ENCODE peak calls at places on chromosome 20, in six cellular contexts. T is A549, K is transverse colon, E is stomach, O is sigmoid colon, Q is K562. W is an unnamed sample.

GRCh38 chr20:41168281-41169183 is 31.2 kb downstream of the PLCG1 start:
- DNase-seq in Q (no peak), K (peak), T (no peak), E (no peak), O (no peak), W (no peak)

GRCh38 chr20:52303281-52303950 is 111.8 kb upstream of the ZFP64 start:
- DNase-seq in T (no peak), E (no peak), Q (no peak), O (no peak), K (no peak), W (no peak)

GRCh38 chr20:20712004-20712473 is 405 bp downstream of the RALGAPA2 start:
- DNase-seq in O (no peak), E (peak), K (peak), T (no peak), Q (no peak), W (no peak)

GRCh38 chr20:41173161-41173721 is 35.9 kb downstream of the PLCG1 start:
- DNase-seq in O (peak), E (peak), T (peak), Q (peak), K (peak), W (peak)

GRCh38 chr20:33257237-33257636 is 21.4 kb downstream of the BPIFA1 start:
- DNase-seq in E (no peak), T (no peak), O (no peak), K (no peak), Q (peak), W (no peak)

GRCh38 chr20:32775240-32775991 is 13.2 kb downstream of the DNMT3B start:
- DNase-seq in O (no peak), Q (no peak), K (no peak), T (no peak), E (no peak), W (no peak)

GRCh38 chr20:16612708-16613107 is 39.5 kb upstream of the KIF16B start:
- DNase-seq in K (no peak), Q (no peak), O (no peak), E (no peak), T (no peak), W (no peak)

GRCh38 chr20:33679758-33680485 is 5.7 kb upstream of the NECAB3 start:
- DNase-seq in K (no peak), T (no peak), O (no peak), Q (no peak), E (no peak), W (no peak)

GRCh38 chr20:41181567-41181966 is 44.2 kb downstream of the PLCG1 start:
- DNase-seq in O (no peak), E (peak), Q (no peak), K (no peak), T (no peak), W (peak)

GRCh38 chr20:63580796-63581461 is 6.9 kb upstream of the HELZ2 start:
- DNase-seq in K (peak), O (peak), Q (peak), E (peak), T (peak), W (peak)

GRCh38 chr20:29349836-29350235 is 1907.6 kb upstream of the DEFB115 start:
- DNase-seq in O (no peak), K (no peak), Q (no peak), T (no peak), E (no peak), W (no peak)

GRCh38 chr20:57830515-57830895 is 120.7 kb upstream of the PMEPA1 start:
- DNase-seq in Q (no peak), K (no peak), O (no peak), E (no peak), T (no peak), W (no peak)

GRCh38 chr20:24990810-24991252 is 1.7 kb downstream of the APMAP start:
- DNase-seq in Q (no peak), T (no peak), E (peak), K (no peak), O (peak), W (no peak)

GRCh38 chr20:24986436-24987015 is 6.0 kb downstream of the APMAP start:
- DNase-seq in Q (no peak), T (no peak), E (no peak), O (peak), K (no peak), W (no peak)

GRCh38 chr20:24987873-24988835 is 4.4 kb downstream of the APMAP start:
- DNase-seq in K (no peak), T (no peak), Q (no peak), O (peak), E (peak), W (no peak)

GRCh38 chr20:24987244-24987643 is 5.3 kb downstream of the APMAP start:
- DNase-seq in T (no peak), K (no peak), E (no peak), O (no peak), Q (no peak), W (no peak)

DNA sequence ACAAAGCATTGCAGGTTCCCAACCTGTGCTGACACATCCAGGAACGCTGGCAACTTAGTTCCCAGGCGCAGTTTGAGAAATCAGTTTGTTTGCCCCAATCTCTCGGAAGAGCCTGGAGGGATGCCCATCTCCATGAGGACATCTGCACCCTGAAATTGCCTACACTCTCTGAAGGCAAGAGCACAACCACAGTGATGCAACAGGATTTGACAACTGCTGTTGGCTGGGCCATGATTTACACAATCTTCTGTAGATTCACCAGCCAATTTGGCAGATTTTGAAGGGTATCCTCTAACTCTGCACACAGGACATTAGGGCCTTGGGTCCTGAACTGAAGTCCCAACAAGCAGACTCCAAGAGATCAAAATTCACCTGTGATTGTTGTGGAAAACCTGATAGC is 3.4 kb downstream of the APMAP start:
- DNase-seq in T (no peak), O (peak), E (peak), K (no peak), Q (no peak), W (no peak)
- TF ChIP-seq POLR2A in T (no peak), O (no peak), E (no peak), K (no peak), Q (no peak), W (no peak)

DNA sequence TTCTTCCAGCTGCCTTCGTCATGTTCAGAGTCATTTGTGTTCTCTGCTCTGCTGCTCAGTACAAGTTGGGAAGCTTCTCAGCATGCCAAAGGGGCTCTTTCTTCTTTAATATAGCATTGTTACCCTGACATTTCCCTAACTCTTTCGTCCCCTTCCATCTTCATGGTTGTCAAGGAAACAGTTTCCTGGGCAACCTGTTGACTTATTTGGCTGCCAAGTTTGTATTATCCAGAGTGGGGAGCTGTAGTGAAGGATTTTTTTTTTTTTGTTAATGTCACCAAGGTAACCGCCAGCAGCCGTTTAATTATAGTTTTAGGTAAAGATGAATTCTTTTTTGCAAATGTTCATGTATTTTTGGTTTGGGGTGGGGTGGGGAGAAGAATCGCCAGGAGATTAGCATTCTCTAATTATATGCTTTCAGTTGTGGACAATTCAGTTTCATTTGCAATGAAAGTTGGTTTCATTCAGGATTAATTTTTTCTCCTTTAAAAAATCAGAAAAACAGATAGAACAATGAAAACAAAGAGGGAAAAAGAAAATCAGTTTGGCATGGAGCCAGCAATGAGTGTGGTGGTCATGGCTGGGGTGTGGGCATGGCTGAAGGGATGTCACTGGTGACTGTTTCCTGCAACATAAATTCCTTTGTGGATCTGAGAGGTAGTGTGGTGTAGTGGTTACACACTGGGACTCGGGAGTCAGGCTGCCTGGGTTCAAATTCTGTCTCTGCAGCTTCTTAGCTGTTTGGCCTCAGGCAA is 73.0 kb upstream of the KCNG1 start:
- DNase-seq in K (no peak), O (no peak), E (no peak), Q (no peak), T (no peak), W (no peak)
- TF ChIP-seq EP300 in K (no peak), O (no peak), E (no peak), Q (no peak), T (no peak), W (no peak)

DNA sequence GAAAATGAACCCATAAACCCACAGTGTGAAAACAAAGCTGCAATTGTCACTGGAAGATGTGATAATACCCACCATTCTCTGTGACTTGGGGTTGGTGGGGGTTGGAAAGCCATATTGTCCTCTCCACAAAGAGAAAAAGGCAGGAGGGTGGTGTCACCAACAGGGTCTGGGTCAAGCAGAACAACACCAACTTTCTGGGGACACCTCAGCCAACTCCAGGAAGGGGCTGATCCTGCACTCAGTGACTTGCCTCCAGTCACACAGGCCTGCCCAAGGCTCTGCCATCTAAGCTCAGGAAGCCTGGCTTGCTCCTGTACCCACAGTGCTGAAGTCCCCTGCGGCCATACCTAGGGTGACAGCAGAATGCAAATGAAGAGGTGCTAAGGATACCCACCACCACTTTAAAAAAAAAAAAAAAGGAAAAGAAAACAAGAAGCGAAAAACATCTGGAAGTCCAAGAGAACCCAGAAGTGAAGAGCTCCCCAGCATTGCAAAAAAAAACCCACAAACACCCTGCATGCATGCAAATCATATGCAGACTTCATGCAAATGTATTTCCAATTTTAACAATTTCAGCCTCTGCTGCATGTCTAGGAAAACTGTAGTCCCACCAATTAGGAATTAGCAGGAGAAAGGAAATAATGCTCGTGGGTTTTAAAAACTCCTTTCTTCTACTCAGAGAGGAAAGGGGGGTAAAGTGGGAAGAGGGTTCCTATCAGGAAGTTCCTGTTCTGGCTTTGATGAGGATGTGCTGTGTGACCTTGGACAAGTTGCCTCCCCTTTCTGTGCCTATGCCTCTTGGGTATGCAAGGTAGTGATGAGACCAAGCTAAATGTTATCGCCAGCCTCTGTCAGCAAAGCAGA is 110.5 kb downstream of the PREX1 start:
- DNase-seq in Q (no peak), K (no peak), T (no peak), E (no peak), O (no peak), W (no peak)
- TF ChIP-seq POLR2A in Q (no peak), K (no peak), T (no peak), E (no peak), O (no peak), W (no peak)

GRCh38 chr20:38934530-38934929 is 8.3 kb downstream of the FAM83D start:
- DNase-seq in O (no peak), Q (no peak), K (no peak), E (no peak), T (no peak), W (no peak)

GRCh38 chr20:38935967-38936407 is 9.8 kb downstream of the FAM83D start:
- DNase-seq in O (no peak), T (no peak), Q (no peak), K (no peak), E (no peak), W (no peak)

GRCh38 chr20:38935285-38935684 is 9.1 kb downstream of the FAM83D start:
- DNase-seq in K (no peak), E (no peak), O (no peak), Q (no peak), T (peak), W (no peak)

GRCh38 chr20:38937978-38938473 is 11.8 kb downstream of the FAM83D start:
- DNase-seq in Q (no peak), K (no peak), E (no peak), O (peak), T (no peak), W (no peak)

GRCh38 chr20:38937000-38937399 is 10.8 kb downstream of the FAM83D start:
- DNase-seq in K (no peak), T (no peak), Q (no peak), E (no peak), O (no peak), W (no peak)
- TF ChIP-seq EP300 in K (no peak), T (no peak), Q (no peak), E (no peak), O (no peak), W (no peak)

DNA sequence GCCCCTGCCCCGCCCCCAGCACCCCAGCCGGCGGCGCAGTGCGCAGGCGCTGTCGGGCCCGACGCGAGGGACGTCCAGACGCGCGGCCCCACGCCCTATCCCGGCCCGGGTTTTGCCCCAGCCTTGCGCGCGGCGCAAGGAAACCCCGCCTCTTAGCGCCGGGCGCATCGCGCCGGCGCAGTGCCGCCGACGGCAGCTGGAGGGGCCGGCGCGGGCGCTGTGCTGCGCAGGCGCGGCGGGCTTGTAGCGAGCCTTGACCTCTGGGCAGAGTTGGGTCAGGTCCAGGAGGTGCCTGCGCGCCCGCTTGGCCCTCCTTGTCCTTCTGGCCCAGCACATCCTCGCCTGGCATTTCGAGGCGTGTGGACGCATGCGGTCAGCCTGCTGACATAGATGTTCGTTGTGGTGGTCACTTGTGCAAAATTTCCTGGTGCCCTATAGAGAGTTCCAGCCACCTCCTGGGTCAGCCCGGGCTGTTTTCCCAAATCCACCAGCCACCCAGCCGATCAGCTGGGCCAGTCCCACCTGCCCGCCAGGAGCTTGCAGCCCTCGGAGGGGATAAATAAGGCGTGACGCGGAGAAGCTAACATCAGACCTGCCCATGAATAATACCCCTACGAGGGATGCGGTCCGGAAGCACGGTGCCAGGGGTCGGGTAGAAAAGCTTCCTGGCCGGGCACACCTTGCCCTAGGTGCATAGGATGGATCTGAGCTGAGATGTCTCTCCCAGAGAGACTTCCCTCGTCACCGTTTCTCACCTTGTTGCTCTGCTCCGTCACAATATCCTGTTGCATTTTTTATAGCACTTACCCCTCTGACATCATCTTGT is 423 bp upstream of the PRELID3B start:
- DNase-seq in K (peak), E (peak), T (peak), O (peak), Q (peak), W (peak)
- TF ChIP-seq POLR2A in K (no peak), E (no peak), T (peak), O (no peak), Q (peak), W (no peak)

GRCh38 chr20:23484081-23484480 is 6.8 kb upstream of the CST8 start:
- DNase-seq in E (no peak), K (no peak), T (no peak), O (no peak), Q (no peak), W (no peak)
- TF ChIP-seq EP300 in E (no peak), K (no peak), T (no peak), O (no peak), Q (no peak), W (no peak)

GRCh38 chr20:51022803-51023616 is at the start of gene KCNG1:
- DNase-seq in E (peak), T (peak), O (peak), K (peak), Q (peak), W (no peak)
- TF ChIP-seq POLR2A in E (no peak), T (peak), O (no peak), K (no peak), Q (no peak), W (peak)

DNA sequence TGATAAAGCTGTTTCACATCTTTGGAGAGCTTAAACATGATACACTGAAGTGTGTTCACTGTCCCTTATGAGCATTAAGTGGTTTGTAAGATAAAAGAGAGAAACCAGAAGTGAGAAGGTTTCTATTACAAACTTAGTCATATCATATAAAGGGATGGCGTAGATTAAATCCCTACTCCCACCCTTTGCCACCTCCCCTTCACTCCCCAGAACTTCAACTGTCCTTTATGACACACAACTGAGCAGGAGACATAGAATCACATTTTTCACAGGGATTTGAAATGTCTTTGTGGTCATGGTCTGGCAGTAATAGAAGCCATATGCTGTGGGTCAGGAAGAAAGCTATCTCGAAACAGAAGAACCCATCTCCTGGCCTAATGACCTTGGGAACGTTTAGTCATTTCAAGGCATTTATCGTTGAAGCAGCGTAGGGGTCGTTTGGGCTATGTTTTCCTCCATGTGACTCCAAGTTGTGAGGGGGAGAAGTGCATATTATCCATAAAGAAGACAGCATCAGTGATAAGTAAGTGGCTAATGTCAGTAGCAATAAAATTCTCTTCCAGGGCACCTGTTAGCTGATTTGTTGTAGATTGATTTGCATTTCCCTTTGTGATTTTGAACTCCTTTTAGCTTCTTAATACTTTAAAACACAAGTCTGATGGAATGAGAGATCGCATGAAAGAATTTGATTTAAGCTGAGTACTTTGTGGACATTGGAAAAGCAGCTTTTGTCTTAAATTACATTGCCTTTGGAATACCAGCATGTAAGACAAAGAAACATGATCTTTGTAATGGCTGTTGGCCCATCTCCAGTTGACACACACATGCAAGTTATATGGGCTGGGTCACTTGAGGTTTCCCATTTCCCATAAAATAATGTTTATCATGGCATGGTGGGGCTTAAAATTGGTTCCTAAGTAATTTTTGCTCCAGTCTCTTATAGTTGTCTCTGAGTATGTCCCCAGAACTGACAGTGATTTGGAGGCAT is 501.5 kb upstream of the FLRT3 start:
- DNase-seq in K (no peak), E (no peak), O (no peak), Q (no peak), T (no peak), W (no peak)
- TF ChIP-seq EP300 in K (no peak), E (no peak), O (no peak), Q (no peak), T (no peak), W (no peak)

DNA sequence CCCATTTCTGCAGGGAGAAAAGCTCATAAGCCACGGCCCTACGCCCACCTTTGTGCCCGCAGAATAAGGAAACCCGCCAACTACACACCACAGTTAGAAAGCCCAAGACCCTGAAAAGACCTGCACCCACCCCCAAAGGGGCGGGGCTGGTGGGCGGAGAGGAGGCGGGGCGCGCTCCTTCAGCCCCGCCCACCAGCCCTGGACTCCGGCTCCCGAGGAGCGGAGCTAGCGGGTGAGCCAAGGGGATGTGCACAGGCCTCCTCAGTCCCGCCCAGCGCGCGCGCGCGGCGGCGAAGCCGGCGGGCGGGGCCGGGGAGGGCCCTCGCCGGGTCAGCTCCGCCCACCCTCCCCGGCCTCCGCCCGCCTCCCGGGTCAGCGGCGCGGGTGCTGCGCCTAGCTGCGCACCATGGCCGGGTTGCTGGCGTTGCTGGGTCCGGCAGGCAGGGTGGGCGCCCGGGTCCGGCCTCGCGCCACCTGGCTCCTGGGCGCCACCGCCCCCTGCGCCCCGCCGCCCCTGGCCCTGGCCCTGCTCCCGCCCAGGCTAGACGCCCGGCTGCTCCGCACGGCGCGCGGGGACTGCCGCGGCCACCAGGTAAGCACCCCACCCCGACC is at the start of gene FAM210B:
- DNase-seq in E (peak), O (peak), T (peak), K (peak), Q (peak), W (peak)
- TF ChIP-seq POLR2A in E (no peak), O (no peak), T (peak), K (no peak), Q (no peak), W (peak)